ENCODE peak calls at places on chromosomes 13 and 19, in seven cellular contexts. I is HCT116, R is cardiac muscle cell, P is PC-3, W is astrocyte, C is breast epithelium, Z is gastrocnemius medialis. J is an unnamed sample.

GRCh38 chr19:6236310-6237291 is 43.2 kb downstream of the MLLT1 start:
- DNase-seq in Z (peak; percentile 41), C (peak; percentile 97), W (no peak), R (no peak), P (peak; percentile 92), I (no peak), J (no peak)

GRCh38 chr19:28578786-28579505 is 634.0 kb downstream of the UQCRFS1 start:
- DNase-seq in I (no peak), Z (no peak), W (no peak), R (no peak), P (no peak), C (no peak), J (no peak)

GRCh38 chr13:111953546-111954178 is 113.3 kb upstream of the SOX1 start:
- DNase-seq in W (no peak), Z (no peak), C (no peak), R (no peak), P (no peak), I (no peak), J (no peak)

GRCh38 chr19:48698046-48698445 is 2.3 kb downstream of the FUT2 start:
- DNase-seq in P (peak; percentile 61), W (peak; percentile 63), I (no peak), Z (no peak), R (no peak), C (no peak), J (no peak)

GRCh38 chr13:103883152-103883551 is 816.9 kb upstream of the SLC10A2 start:
- DNase-seq in C (peak; percentile 87), Z (peak; percentile 84), W (peak; percentile 92), I (peak; percentile 90), P (peak; percentile 97), R (peak; percentile 84), J (peak; percentile 75)

GRCh38 chr19:850221-850978 is 1.7 kb upstream of the ELANE start:
- DNase-seq in Z (peak; percentile 86), R (peak; percentile 24), C (peak; percentile 92), P (peak; percentile 57), I (no peak), W (peak; percentile 40), J (peak; percentile 83)

GRCh38 chr19:6324757-6325156 is 8.7 kb downstream of the ACER1 start:
- DNase-seq in I (no peak), R (no peak), P (no peak), W (no peak), Z (no peak), C (no peak), J (no peak)

GRCh38 chr19:16417660-16418596 is 53.8 kb downstream of the EPS15L1 start:
- DNase-seq in C (peak; percentile 77), W (no peak), I (peak; percentile 35), R (peak; percentile 80), P (peak; percentile 70), Z (peak; percentile 54), J (peak; percentile 72)

GRCh38 chr13:31116224-31116623 is 45.5 kb downstream of the HSPH1 start:
- DNase-seq in I (no peak), Z (no peak), W (no peak), C (no peak), P (no peak), R (no peak), J (no peak)

DNA sequence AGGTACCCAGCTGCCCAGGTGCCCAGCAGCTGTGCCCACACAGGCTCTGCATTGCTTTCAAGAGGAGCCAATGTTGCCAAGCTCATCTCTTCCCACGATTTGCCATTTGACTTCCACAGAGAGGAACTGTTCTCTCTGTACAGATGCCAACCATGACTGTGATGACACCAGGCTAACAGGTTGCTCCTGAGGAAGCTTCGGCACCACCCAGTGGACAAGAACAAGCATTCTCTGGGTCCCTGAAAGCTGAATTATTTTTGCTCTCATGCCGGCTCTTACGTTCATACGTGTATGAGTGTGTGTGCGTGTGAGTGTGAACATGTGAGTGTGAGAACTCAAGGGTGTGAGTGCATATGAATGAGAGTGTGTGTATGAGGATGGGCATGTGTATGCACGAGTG is 535.2 kb downstream of the LIG4 start:
- DNase-seq in I (no peak), R (no peak), Z (no peak), P (peak; percentile 25), W (no peak), C (no peak), J (no peak)
- TF ChIP-seq CTCF in I (no peak), R (no peak), Z (no peak), P (peak; percentile 39), W (no peak), C (no peak), J (no peak)

GRCh38 chr13:46173656-46174055 is 8.3 kb downstream of the LCP1 start:
- DNase-seq in P (no peak), C (no peak), R (no peak), Z (no peak), I (no peak), W (no peak), J (no peak)
- H3K4me1 ChIP-seq in P (peaks cover 4% of the 10 kb centered on the region), C (no peaks in the 10 kb centered on the region), R (peaks cover 8% of the 10 kb centered on the region), Z (no peaks in the 10 kb centered on the region), I (no peaks in the 10 kb centered on the region), W (peaks cover 5% of the 10 kb centered on the region), J (no peaks in the 10 kb centered on the region)

GRCh38 chr19:46068345-46069258 is 27.8 kb upstream of the IGFL4 start:
- DNase-seq in Z (no peak), P (peak; percentile 94), W (peak; percentile 94), C (no peak), I (peak; percentile 89), R (no peak), J (no peak)
- TF ChIP-seq CTCF in Z (no peak), P (no peak), W (no peak), C (no peak), I (no peak), R (no peak), J (no peak)

GRCh38 chr19:18427752-18428131 is 8.5 kb downstream of the SSBP4 start:
- DNase-seq in I (no peak), W (no peak), C (no peak), P (no peak), Z (no peak), R (no peak), J (no peak)

GRCh38 chr19:18424890-18425514 is 5.8 kb downstream of the SSBP4 start:
- DNase-seq in W (no peak), C (no peak), P (no peak), I (no peak), Z (no peak), R (no peak), J (no peak)

GRCh38 chr19:18425515-18426415 is 6.6 kb downstream of the SSBP4 start:
- DNase-seq in C (no peak), P (no peak), I (no peak), W (peak; percentile 47), R (no peak), Z (peak; percentile 76), J (no peak)

GRCh38 chr19:18427080-18427751 is 8.0 kb downstream of the SSBP4 start:
- DNase-seq in P (no peak), Z (no peak), C (no peak), W (no peak), I (no peak), R (no peak), J (no peak)

DNA sequence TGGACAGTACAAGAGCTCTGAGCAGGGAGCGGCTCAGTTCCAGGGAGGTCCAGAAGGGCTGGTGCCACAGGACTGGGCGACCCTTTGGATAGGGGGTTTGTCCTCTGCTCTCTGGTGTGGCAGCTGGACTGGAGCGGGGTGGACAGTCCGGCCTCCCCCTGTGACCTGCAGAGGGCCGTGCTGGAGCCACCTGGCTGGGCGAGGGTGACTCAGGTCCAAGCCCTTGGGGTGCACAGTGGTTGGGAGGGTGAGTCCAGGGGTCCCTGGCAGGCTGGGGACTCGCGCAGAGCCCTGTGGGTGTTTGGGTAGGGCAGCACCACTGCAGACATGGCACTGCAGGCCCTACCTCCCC is 7.2 kb downstream of the SSBP4 start:
- DNase-seq in P (no peak), R (no peak), I (no peak), W (no peak), C (no peak), Z (no peak), J (no peak)
- H3K4me1 ChIP-seq in P (no peaks in the 10 kb centered on the region), R (peaks cover 34% of the 10 kb centered on the region), I (peaks cover 15% of the 10 kb centered on the region), W (peaks cover 34% of the 10 kb centered on the region), C (no peaks in the 10 kb centered on the region), Z (peaks cover 16% of the 10 kb centered on the region), J (no peaks in the 10 kb centered on the region)

J was measured in tibial nerve.